ENCODE peak calls at places on chromosomes 3 and 15, in four cellular contexts. One of them, this sample, is unnamed.
A peak's percentile ranks its signal among the peaks of the same experiment; 100 is the strongest.

GRCh38 chr3:112814256-112814655 is 32.4 kb downstream of the CD200R1L start:
- DNase-seq in osteocyte: no peak
- DNase-seq in neural crest cell: no peak
- DNase-seq in K562: no peak
- DNase-seq in this sample: no peak

GRCh38 chr3:197750396-197750831 is 731 bp downstream of the FYTTD1 start:
- DNase-seq in K562: peak; percentile 44
- DNase-seq in neural crest cell: peak; percentile 46
- DNase-seq in osteocyte: no peak
- DNase-seq in this sample: peak; percentile 70

GRCh38 chr15:65421360-65422215 is 1.2 kb downstream of the IGDCC4 start:
- DNase-seq in neural crest cell: peak; percentile 62
- DNase-seq in osteocyte: peak; percentile 90
- DNase-seq in K562: peak; percentile 68
- DNase-seq in this sample: peak; percentile 47

GRCh38 chr15:62559049-62559733 is 394.1 kb upstream of the C2CD4B start:
- DNase-seq in neural crest cell: no peak
- DNase-seq in osteocyte: no peak
- DNase-seq in K562: no peak
- DNase-seq in this sample: no peak

GRCh38 chr3:12193485-12194165 is 34.9 kb upstream of the TIMP4 start:
- DNase-seq in osteocyte: no peak
- DNase-seq in K562: no peak
- DNase-seq in neural crest cell: no peak
- DNase-seq in this sample: no peak

GRCh38 chr3:107523361-107524213 is 825 bp downstream of the BBX start:
- DNase-seq in neural crest cell: peak; percentile 30
- DNase-seq in K562: peak; percentile 14
- DNase-seq in osteocyte: peak; percentile 88
- DNase-seq in this sample: peak; percentile 54

GRCh38 chr3:149472393-149472792 is 2.1 kb upstream of the TM4SF4 start:
- DNase-seq in osteocyte: no peak
- DNase-seq in neural crest cell: no peak
- DNase-seq in K562: no peak
- DNase-seq in this sample: no peak

GRCh38 chr15:78968539-78969271 is 23.9 kb upstream of the CTSH start:
- DNase-seq in osteocyte: no peak
- DNase-seq in neural crest cell: no peak
- DNase-seq in K562: no peak
- DNase-seq in this sample: no peak

GRCh38 chr15:62545392-62546227 is 380.5 kb upstream of the C2CD4B start:
- DNase-seq in K562: no peak
- DNase-seq in osteocyte: no peak
- DNase-seq in neural crest cell: no peak
- DNase-seq in this sample: no peak

GRCh38 chr15:40276927-40277326 is 5.9 kb downstream of the ANKRD63 start:
- DNase-seq in neural crest cell: no peak
- DNase-seq in osteocyte: no peak
- DNase-seq in K562: no peak
- DNase-seq in this sample: no peak

GRCh38 chr3:60017631-60018030 is 967.8 kb upstream of the CFAP20DC start:
- DNase-seq in K562: no peak
- DNase-seq in osteocyte: no peak
- DNase-seq in neural crest cell: no peak
- DNase-seq in this sample: no peak

GRCh38 chr3:150611666-150612065 is 8.5 kb downstream of the SELENOT start:
- DNase-seq in K562: no peak
- DNase-seq in neural crest cell: no peak
- DNase-seq in osteocyte: no peak
- DNase-seq in this sample: no peak

GRCh38 chr3:23668430-23668904 is 137.3 kb upstream of the UBE2E1 start:
- DNase-seq in osteocyte: no peak
- DNase-seq in neural crest cell: no peak
- DNase-seq in K562: no peak
- DNase-seq in this sample: no peak

GRCh38 chr3:14537590-14538450 is 2.3 kb downstream of the GRIP2 start:
- DNase-seq in K562: peak; percentile 86
- DNase-seq in neural crest cell: peak; percentile 25
- DNase-seq in osteocyte: no peak
- DNase-seq in this sample: peak; percentile 31

GRCh38 chr15:62369454-62369853 is 204.4 kb upstream of the C2CD4B start:
- DNase-seq in osteocyte: no peak
- DNase-seq in neural crest cell: no peak
- DNase-seq in K562: no peak
- DNase-seq in this sample: no peak

GRCh38 chr15:46177219-46177618 is 542.4 kb downstream of the SQOR start:
- DNase-seq in osteocyte: no peak
- DNase-seq in K562: no peak
- DNase-seq in neural crest cell: no peak
- DNase-seq in this sample: no peak

GRCh38 chr3:48514431-48515227 is 10.7 kb upstream of the SHISA5 start:
- DNase-seq in neural crest cell: no peak
- DNase-seq in osteocyte: no peak
- DNase-seq in K562: no peak
- DNase-seq in this sample: no peak

GRCh38 chr3:162702768-162703385 is 1206.3 kb downstream of the OTOL1 start:
- DNase-seq in K562: no peak
- DNase-seq in osteocyte: no peak
- DNase-seq in neural crest cell: no peak
- DNase-seq in this sample: no peak

GRCh38 chr15:31262901-31263671 is 63.5 kb upstream of the KLF13 start:
- DNase-seq in osteocyte: peak; percentile 67
- DNase-seq in neural crest cell: no peak
- DNase-seq in K562: no peak
- DNase-seq in this sample: no peak

GRCh38 chr3:4772858-4773257 is 206.4 kb upstream of the BHLHE40 start:
- DNase-seq in neural crest cell: no peak
- DNase-seq in osteocyte: no peak
- DNase-seq in K562: no peak
- DNase-seq in this sample: no peak

GRCh38 chr3:171489348-171489747 is 29.1 kb upstream of the TNIK start:
- DNase-seq in neural crest cell: no peak
- DNase-seq in K562: no peak
- DNase-seq in osteocyte: no peak
- DNase-seq in this sample: no peak

GRCh38 chr3:196835081-196835480 is 32.6 kb upstream of the SENP5 start:
- DNase-seq in osteocyte: no peak
- DNase-seq in neural crest cell: no peak
- DNase-seq in K562: no peak
- DNase-seq in this sample: no peak

GRCh38 chr15:40927497-40928346 is 1.4 kb upstream of the DLL4 start:
- DNase-seq in neural crest cell: no peak
- DNase-seq in K562: peak; percentile 75
- DNase-seq in osteocyte: no peak
- DNase-seq in this sample: no peak

GRCh38 chr15:70362911-70363310 is 265.2 kb upstream of the TLE3 start:
- DNase-seq in K562: peak; percentile 20
- DNase-seq in neural crest cell: peak; percentile 36
- DNase-seq in osteocyte: peak; percentile 79
- DNase-seq in this sample: peak; percentile 66

GRCh38 chr3:14231145-14231990 is 52.8 kb downstream of the LSM3 start:
- DNase-seq in K562: no peak
- DNase-seq in osteocyte: peak; percentile 38
- DNase-seq in neural crest cell: no peak
- DNase-seq in this sample: no peak

GRCh38 chr3:62211675-62212429 is 161.5 kb downstream of the FEZF2 start:
- DNase-seq in osteocyte: no peak
- DNase-seq in neural crest cell: no peak
- DNase-seq in K562: peak; percentile 6
- DNase-seq in this sample: no peak

GRCh38 chr15:64289550-64289949 is 66.4 kb downstream of the CSNK1G1 start:
- DNase-seq in K562: no peak
- DNase-seq in neural crest cell: no peak
- DNase-seq in osteocyte: no peak
- DNase-seq in this sample: no peak

GRCh38 chr15:48520376-48521155 is 124.9 kb downstream of the FBN1 start:
- DNase-seq in osteocyte: no peak
- DNase-seq in neural crest cell: no peak
- DNase-seq in K562: no peak
- DNase-seq in this sample: peak; percentile 33

GRCh38 chr3:117719316-117719926 is 1009.8 kb downstream of the TUSC7 start:
- DNase-seq in osteocyte: no peak
- DNase-seq in K562: peak; percentile 11
- DNase-seq in neural crest cell: no peak
- DNase-seq in this sample: no peak

GRCh38 chr3:34886443-34886842 is 752.9 kb upstream of the ARPP21 start:
- DNase-seq in K562: no peak
- DNase-seq in osteocyte: no peak
- DNase-seq in neural crest cell: no peak
- DNase-seq in this sample: no peak

GRCh38 chr15:85381850-85382751 is 1.7 kb downstream of the AKAP13 start:
- DNase-seq in neural crest cell: no peak
- DNase-seq in K562: no peak
- DNase-seq in osteocyte: no peak
- DNase-seq in this sample: no peak

GRCh38 chr15:92629975-92630626 is 25.5 kb downstream of the FAM174B start:
- DNase-seq in K562: no peak
- DNase-seq in neural crest cell: no peak
- DNase-seq in osteocyte: no peak
- DNase-seq in this sample: no peak

GRCh38 chr3:125151437-125151806 is 61.1 kb downstream of the SLC12A8 start:
- DNase-seq in neural crest cell: no peak
- DNase-seq in K562: no peak
- DNase-seq in osteocyte: no peak
- DNase-seq in this sample: no peak

GRCh38 chr3:182698078-182698477 is 95.2 kb upstream of the ATP11B start:
- DNase-seq in osteocyte: no peak
- DNase-seq in K562: no peak
- DNase-seq in neural crest cell: no peak
- DNase-seq in this sample: no peak

GRCh38 chr3:38114052-38114874 is 22.7 kb downstream of the ACAA1 start:
- DNase-seq in osteocyte: no peak
- DNase-seq in neural crest cell: no peak
- DNase-seq in K562: no peak
- DNase-seq in this sample: no peak

GRCh38 chr3:14235896-14236295 is 57.3 kb downstream of the LSM3 start:
- DNase-seq in osteocyte: peak; percentile 68
- DNase-seq in K562: no peak
- DNase-seq in neural crest cell: no peak
- DNase-seq in this sample: no peak

GRCh38 chr3:39469945-39470344 is 2.5 kb downstream of the MOBP start:
- DNase-seq in osteocyte: no peak
- DNase-seq in neural crest cell: no peak
- DNase-seq in K562: no peak
- DNase-seq in this sample: no peak

GRCh38 chr3:174270841-174271240 is 588.3 kb upstream of the NAALADL2 start:
- DNase-seq in neural crest cell: no peak
- DNase-seq in osteocyte: no peak
- DNase-seq in K562: no peak
- DNase-seq in this sample: no peak

GRCh38 chr3:13873818-13874217 is 6.1 kb downstream of the WNT7A start:
- DNase-seq in K562: no peak
- DNase-seq in neural crest cell: no peak
- DNase-seq in osteocyte: no peak
- DNase-seq in this sample: no peak

GRCh38 chr3:160981217-160981938 is 123.8 kb downstream of the B3GALNT1 start:
- DNase-seq in K562: no peak
- DNase-seq in osteocyte: no peak
- DNase-seq in neural crest cell: no peak
- DNase-seq in this sample: no peak
- TF ChIP-seq CTCF in K562: no peak
- TF ChIP-seq CTCF in osteocyte: no peak
- TF ChIP-seq CTCF in neural crest cell: no peak
- TF ChIP-seq CTCF in this sample: no peak

GRCh38 chr3:41101231-41101630 is 98.1 kb upstream of the CTNNB1 start:
- DNase-seq in neural crest cell: no peak
- DNase-seq in osteocyte: no peak
- DNase-seq in K562: no peak
- DNase-seq in this sample: no peak
- TF ChIP-seq CTCF in neural crest cell: no peak
- TF ChIP-seq CTCF in osteocyte: no peak
- TF ChIP-seq CTCF in K562: no peak
- TF ChIP-seq CTCF in this sample: no peak

GRCh38 chr3:10334461-10334860 is 13.5 kb upstream of the SEC13 start:
- DNase-seq in K562: peak; percentile 78
- DNase-seq in osteocyte: no peak
- DNase-seq in neural crest cell: no peak
- DNase-seq in this sample: peak; percentile 46
- TF ChIP-seq CTCF in K562: peak; percentile 62
- TF ChIP-seq CTCF in osteocyte: no peak
- TF ChIP-seq CTCF in neural crest cell: peak; percentile 44
- TF ChIP-seq CTCF in this sample: peak; percentile 48

GRCh38 chr15:88152672-88153071 is 103.9 kb downstream of the NTRK3 start:
- DNase-seq in K562: no peak
- DNase-seq in neural crest cell: no peak
- DNase-seq in osteocyte: no peak
- DNase-seq in this sample: no peak
- TF ChIP-seq CTCF in K562: no peak
- TF ChIP-seq CTCF in neural crest cell: no peak
- TF ChIP-seq CTCF in osteocyte: no peak
- TF ChIP-seq CTCF in this sample: no peak

GRCh38 chr3:128011140-128011539 is 41.1 kb upstream of the SEC61A1 start:
- DNase-seq in K562: peak; percentile 50
- DNase-seq in neural crest cell: peak; percentile 48
- DNase-seq in osteocyte: no peak
- DNase-seq in this sample: peak; percentile 69
- TF ChIP-seq CTCF in K562: peak; percentile 56
- TF ChIP-seq CTCF in neural crest cell: peak; percentile 61
- TF ChIP-seq CTCF in osteocyte: peak; percentile 54
- TF ChIP-seq CTCF in this sample: no peak

DNA sequence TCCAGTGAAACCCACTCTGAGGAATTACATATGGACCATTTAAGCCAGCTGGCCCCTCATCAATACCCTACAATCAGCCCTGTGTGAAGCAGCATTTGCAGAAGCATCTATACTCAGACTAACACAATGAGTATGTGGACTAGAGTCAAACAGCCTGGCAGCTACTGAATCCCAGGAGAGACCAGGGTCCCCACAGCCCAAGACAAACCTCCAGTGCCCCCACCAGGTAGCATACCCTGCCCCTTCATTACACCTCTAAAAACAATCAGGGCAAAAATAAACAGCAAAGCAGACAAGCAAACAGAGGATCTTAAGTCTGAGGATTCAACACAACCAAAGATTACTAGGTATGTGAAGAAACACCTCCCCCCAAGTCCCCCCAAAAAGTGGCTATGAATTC is 157.4 kb downstream of the LEKR1 start:
- DNase-seq in neural crest cell: no peak
- DNase-seq in K562: no peak
- DNase-seq in osteocyte: no peak
- DNase-seq in this sample: no peak
- TF ChIP-seq CTCF in neural crest cell: no peak
- TF ChIP-seq CTCF in K562: no peak
- TF ChIP-seq CTCF in osteocyte: no peak
- TF ChIP-seq CTCF in this sample: no peak